ENCODE peak calls at places on chromosome 14, in five cellular contexts. P is endodermal cell, N is T-cell, M is NCI-H1417, T is activated T-cell treated with anti-CD3 and anti-CD28 coated beads for 1 hour. V is an unnamed sample.

GRCh38 chr14:100668352-100668751 is 58.3 kb upstream of the DLK1 start:
- DNase-seq in N (no peak), T (no peak), M (no peak), P (no peak), V (no peak)

GRCh38 chr14:98186140-98186539 is 1085.9 kb downstream of the BCL11B start:
- DNase-seq in T (no peak), N (no peak), M (no peak), P (no peak), V (no peak)

GRCh38 chr14:100384819-100385813 is 62.0 kb downstream of the SLC25A47 start:
- DNase-seq in N (no peak), P (no peak), T (no peak), M (peak), V (peak)

GRCh38 chr14:50521912-50522341 is 10.4 kb downstream of the MAP4K5 start:
- DNase-seq in T (no peak), N (no peak), P (no peak), M (no peak), V (no peak)

GRCh38 chr14:104431351-104431928 is 148.1 kb upstream of the C14orf180 start:
- DNase-seq in P (peak), M (no peak), N (no peak), T (no peak), V (no peak)

GRCh38 chr14:61524211-61524806 is 171.0 kb upstream of the HIF1A start:
- DNase-seq in N (no peak), P (peak), T (no peak), M (peak), V (peak)

GRCh38 chr14:75141967-75142366 is 15.1 kb upstream of the NEK9 start:
- DNase-seq in T (no peak), N (no peak), P (no peak), M (no peak), V (no peak)

GRCh38 chr14:98622208-98623051 is 649.6 kb downstream of the BCL11B start:
- DNase-seq in T (no peak), P (no peak), N (no peak), M (no peak), V (no peak)

GRCh38 chr14:56964885-56965284 is 154.6 kb upstream of the OTX2 start:
- DNase-seq in M (no peak), N (no peak), T (no peak), P (no peak), V (no peak)

GRCh38 chr14:104926619-104927431 is 2.1 kb downstream of the PLD4 start:
- DNase-seq in T (no peak), N (no peak), P (no peak), M (no peak), V (no peak)

GRCh38 chr14:99389171-99389826 is 91.4 kb downstream of the SETD3 start:
- DNase-seq in T (peak), M (peak), N (no peak), P (peak), V (no peak)

GRCh38 chr14:100424504-100425453 is 101.6 kb downstream of the SLC25A47 start:
- DNase-seq in N (no peak), P (no peak), M (no peak), T (no peak), V (no peak)

GRCh38 chr14:31090872-31091764 is 64.9 kb upstream of the STRN3 start:
- DNase-seq in N (no peak), T (no peak), P (no peak), M (no peak), V (peak)

GRCh38 chr14:103286968-103287850 is 46.8 kb upstream of the EIF5 start:
- DNase-seq in N (no peak), M (no peak), P (no peak), T (no peak), V (no peak)

GRCh38 chr14:91891721-91892220 is 24.4 kb upstream of the TC2N start:
- DNase-seq in N (no peak), T (no peak), P (no peak), M (no peak), V (no peak)

GRCh38 chr14:71803539-71804260 is 128.5 kb upstream of the RGS6 start:
- DNase-seq in N (no peak), P (no peak), T (no peak), M (no peak), V (peak)

GRCh38 chr14:103372552-103373304 is 12.5 kb upstream of the MARK3 start:
- DNase-seq in P (no peak), T (no peak), N (no peak), M (no peak), V (peak)

GRCh38 chr14:102508774-102509743 is 517 bp downstream of the ANKRD9 start:
- DNase-seq in T (no peak), P (peak), M (peak), N (peak), V (no peak)

GRCh38 chr14:104546021-104546491 is 33.5 kb upstream of the C14orf180 start:
- DNase-seq in N (no peak), P (peak), M (no peak), T (no peak), V (peak)

GRCh38 chr14:99035268-99035667 is 236.7 kb downstream of the BCL11B start:
- DNase-seq in M (no peak), N (no peak), P (no peak), T (no peak), V (no peak)